ENCODE peak calls at places on chromosomes 13 and 19, in seven cellular contexts. G is endothelial cell of umbilical vein, H is cardiac muscle cell, B is tibial nerve, U is mammary epithelial cell, K is fibroblast of lung, F is ovary. W is an unnamed sample. For H3K9me3, the result is how much of the 10 kb centered on the place peaks cover.

GRCh38 chr13:111632906-111633305 is 312.5 kb downstream of the TEX29 start:
- DNase-seq in G (no peak), H (no peak), B (no peak), U (no peak), K (no peak), F (no peak), W (peak)

GRCh38 chr19:45253396-45254027 is 2.4 kb downstream of the MARK4 start:
- DNase-seq in G (no peak), H (no peak), B (no peak), U (peak), K (peak), F (no peak), W (no peak)

GRCh38 chr13:114027046-114027760 is 53.3 kb upstream of the C13orf46 start:
- DNase-seq in G (peak), H (no peak), B (no peak), U (no peak), K (peak), F (peak), W (no peak)

GRCh38 chr19:30069535-30070197 is 127.6 kb downstream of the URI1 start:
- DNase-seq in G (no peak), H (no peak), B (no peak), U (no peak), K (no peak), F (peak), W (no peak)

GRCh38 chr13:42574011-42574410 is at the start of gene TNFSF11:
- DNase-seq in G (no peak), H (peak), B (no peak), U (no peak), K (no peak), F (no peak), W (no peak)

GRCh38 chr13:49690133-49690989 is 925 bp downstream of the EBPL start:
- DNase-seq in G (peak), H (no peak), B (peak), U (peak), K (peak), F (no peak), W (no peak)

GRCh38 chr13:27039171-27039701 is 132.4 kb downstream of the USP12 start:
- DNase-seq in G (no peak), H (no peak), B (no peak), U (no peak), K (no peak), F (no peak), W (no peak)

GRCh38 chr19:36605101-36605838 is at the start of gene ZNF382:
- DNase-seq in G (peak), H (peak), B (peak), U (peak), K (peak), F (peak), W (no peak)

GRCh38 chr13:110421696-110422395 is 114.8 kb downstream of the COL4A2 start:
- DNase-seq in G (no peak), H (no peak), B (no peak), U (no peak), K (peak), F (no peak), W (no peak)

GRCh38 chr13:111080642-111081041 is 34.5 kb upstream of the ARHGEF7 start:
- DNase-seq in G (no peak), H (no peak), B (no peak), U (no peak), K (no peak), F (no peak), W (no peak)

GRCh38 chr13:89267734-89268133 is 1596.6 kb downstream of the SLITRK5 start:
- DNase-seq in G (no peak), H (no peak), B (no peak), U (peak), K (peak), F (no peak), W (no peak)

GRCh38 chr19:5621945-5622464 is 571 bp downstream of the SAFB2 start:
- DNase-seq in G (peak), H (no peak), B (no peak), U (no peak), K (no peak), F (no peak), W (no peak)

GRCh38 chr19:5615756-5616327 is 6.7 kb downstream of the SAFB2 start:
- DNase-seq in G (no peak), H (no peak), B (no peak), U (no peak), K (peak), F (peak), W (no peak)

GRCh38 chr19:5621311-5621944 is 1.1 kb downstream of the SAFB2 start:
- DNase-seq in G (peak), H (no peak), B (peak), U (no peak), K (no peak), F (peak), W (no peak)

GRCh38 chr19:5617080-5617479 is 5.5 kb downstream of the SAFB2 start:
- DNase-seq in G (no peak), H (no peak), B (no peak), U (no peak), K (no peak), F (no peak), W (no peak)

GRCh38 chr19:5618591-5618990 is 4.0 kb downstream of the SAFB2 start:
- DNase-seq in G (no peak), H (no peak), B (no peak), U (no peak), K (no peak), F (no peak), W (no peak)
- H3K27ac ChIP-seq in G (no peak), H (no peak), B (no peak), U (no peak), K (no peak), F (no peak), W (no peak)

GRCh38 chr19:31436121-31436776 is 87.0 kb upstream of the TSHZ3 start:
- DNase-seq in G (no peak), H (no peak), B (no peak), U (peak), K (peak), F (no peak), W (no peak)
- H3K9me3 ChIP-seq in G (under half), H (under half), B (under half), U (under half), K (under half), F (under half), W (under half)

GRCh38 chr19:1230585-1231489 is 7.0 kb downstream of the CBARP start:
- DNase-seq in G (no peak), H (no peak), B (no peak), U (no peak), K (no peak), F (no peak), W (no peak)

GRCh38 chr19:1231729-1232128 is 6.1 kb downstream of the CBARP start:
- DNase-seq in G (no peak), H (no peak), B (no peak), U (no peak), K (no peak), F (no peak), W (no peak)

GRCh38 chr19:1233361-1233667 is 4.5 kb downstream of the CBARP start:
- DNase-seq in G (no peak), H (no peak), B (no peak), U (no peak), K (no peak), F (no peak), W (no peak)

GRCh38 chr19:1232652-1233360 is 5.0 kb downstream of the CBARP start:
- DNase-seq in G (peak), H (no peak), B (no peak), U (no peak), K (peak), F (peak), W (no peak)

GRCh38 chr19:1232231-1232637 is 5.6 kb downstream of the CBARP start:
- DNase-seq in G (no peak), H (peak), B (no peak), U (no peak), K (no peak), F (no peak), W (no peak)
- H3K27ac ChIP-seq in G (no peak), H (peak), B (peak), U (no peak), K (peak), F (no peak), W (no peak)

GRCh38 chr19:2852598-2852997 is 11.3 kb downstream of the ZNF555 start:
- DNase-seq in G (no peak), H (no peak), B (no peak), U (no peak), K (no peak), F (no peak), W (no peak)
- H3K9me3 ChIP-seq in G (under half), H (under half), B (under half), U (half or more), K (under half), F (under half), W (under half)

DNA sequence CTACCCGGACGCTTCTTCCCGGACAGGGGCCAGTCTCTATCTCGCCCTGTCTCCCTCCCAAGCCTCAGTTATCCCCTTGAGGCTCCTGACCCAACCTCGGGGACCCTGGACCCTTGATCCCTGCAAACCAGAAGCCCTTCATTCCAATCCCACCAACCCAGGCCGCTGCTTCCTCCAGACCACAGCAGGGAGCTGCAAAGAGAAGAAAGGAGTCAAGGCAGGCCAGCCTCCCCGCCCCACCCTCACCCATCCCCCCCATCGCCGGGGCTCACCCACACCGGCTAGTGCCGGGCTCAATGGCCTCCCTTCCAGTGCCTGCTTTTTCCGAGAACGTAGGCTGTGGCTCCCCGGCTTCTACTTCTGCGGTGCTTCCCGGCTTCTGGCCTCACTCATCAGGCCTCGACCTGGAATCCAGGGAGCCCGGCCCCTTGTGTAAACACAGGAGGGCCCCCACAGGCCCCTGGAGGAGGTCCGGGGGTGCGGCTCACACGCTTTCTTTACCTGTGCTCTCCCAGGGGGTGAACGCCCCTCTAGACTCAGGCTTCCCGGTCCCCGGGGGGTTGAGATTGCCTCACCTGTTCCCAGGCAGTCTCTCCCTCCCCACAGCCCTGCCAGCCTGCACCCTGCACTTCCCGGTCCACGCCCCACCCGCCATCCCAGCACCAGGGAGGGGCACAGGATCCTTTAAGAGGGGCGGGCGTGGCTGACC is at the start of gene FAM83E:
- DNase-seq in G (no peak), H (no peak), B (no peak), U (no peak), K (no peak), F (peak), W (no peak)
- H3K27ac ChIP-seq in G (no peak), H (peak), B (no peak), U (no peak), K (no peak), F (no peak), W (no peak)

DNA sequence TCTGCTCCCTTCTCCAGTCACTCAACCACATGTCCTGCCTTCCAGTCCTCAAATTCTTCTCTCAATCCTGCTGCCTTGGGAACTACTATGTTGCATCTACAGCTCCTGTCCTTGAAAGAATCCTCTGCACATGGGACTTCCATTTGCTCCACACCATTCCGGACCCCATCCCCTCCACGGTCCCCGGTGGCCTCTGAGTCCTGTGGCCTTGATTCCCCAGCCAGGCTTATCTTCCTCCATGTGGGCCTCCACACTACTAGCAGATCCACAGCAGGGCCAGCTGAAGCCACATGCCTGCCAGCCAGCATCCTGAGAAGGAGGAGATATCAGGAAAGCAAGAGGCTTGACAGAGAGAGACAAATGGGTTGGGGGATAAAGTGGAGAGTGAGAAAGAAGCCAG is 1323.8 kb downstream of the UQCRFS1 start:
- DNase-seq in G (no peak), H (no peak), B (no peak), U (no peak), K (no peak), F (no peak), W (no peak)
- H3K9me3 ChIP-seq in G (under half), H (under half), B (under half), U (under half), K (under half), F (under half), W (under half)

GRCh38 chr19:6768236-6768785 is 1.1 kb upstream of the SH2D3A start:
- DNase-seq in G (no peak), H (no peak), B (no peak), U (no peak), K (no peak), F (no peak), W (no peak)
- H3K27ac ChIP-seq in G (no peak), H (no peak), B (no peak), U (no peak), K (no peak), F (no peak), W (no peak)

DNA sequence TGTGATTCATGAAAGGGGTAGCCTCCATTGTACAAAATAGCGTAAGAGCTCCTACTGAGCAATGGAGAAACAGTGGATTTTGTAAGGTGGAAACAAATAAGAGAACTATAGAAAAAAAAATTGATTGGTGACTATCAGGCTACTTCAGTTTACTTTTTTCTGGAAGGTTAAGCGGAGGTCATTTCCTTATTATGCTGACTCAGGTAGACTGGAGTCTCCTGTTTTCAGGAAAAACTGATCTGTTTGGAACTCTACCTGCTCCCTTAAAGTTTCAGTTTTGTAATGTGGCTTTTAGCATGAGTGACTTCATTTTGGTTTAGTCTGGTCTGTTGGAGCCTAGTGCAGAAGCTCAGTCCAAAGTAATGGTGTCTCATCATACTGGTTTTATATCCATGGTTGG is 3.4 kb downstream of the ZNF607 start:
- DNase-seq in G (no peak), H (no peak), B (no peak), U (no peak), K (no peak), F (no peak), W (no peak)
- H3K9me3 ChIP-seq in G (under half), H (under half), B (under half), U (under half), K (under half), F (under half), W (under half)

W was measured in iPS DF 6.9.